ENCODE peak calls at places on chromosome 1, in nine cellular contexts. One of them, this sample, is unnamed.

GRCh38 chr1:30664103-30664755 is 59.2 kb downstream of the MATN1 start:
- DNase-seq in mammary epithelial cell: no peak
- DNase-seq in NCI-H510A: no peak
- DNase-seq in AG09319: no peak
- DNase-seq in activated CD4-positive, CD25-positive, alpha-beta regulatory T cell: no peak
- DNase-seq in ureter: no peak
- DNase-seq in T-cell: no peak
- DNase-seq in HFF-Myc: no peak
- DNase-seq in stimulated activated naive B cell treated with anti-CD40 and anti-IgM and Interleukin-4, amounts not matched to agents 10 μg/mL and 1 μg/mL and 100 μg/mL, for 72 hours: no peak
- DNase-seq in this sample: no peak

GRCh38 chr1:24850353-24850905 is 79.6 kb downstream of the RUNX3 start:
- DNase-seq in mammary epithelial cell: no peak
- DNase-seq in NCI-H510A: no peak
- DNase-seq in AG09319: no peak
- DNase-seq in activated CD4-positive, CD25-positive, alpha-beta regulatory T cell: no peak
- DNase-seq in ureter: no peak
- DNase-seq in T-cell: no peak
- DNase-seq in HFF-Myc: no peak
- DNase-seq in stimulated activated naive B cell treated with anti-CD40 and anti-IgM and Interleukin-4, amounts not matched to agents 10 μg/mL and 1 μg/mL and 100 μg/mL, for 72 hours: no peak
- DNase-seq in this sample: no peak

GRCh38 chr1:209045326-209046057 is 538.0 kb upstream of the CAMK1G start:
- DNase-seq in mammary epithelial cell: peak
- DNase-seq in NCI-H510A: no peak
- DNase-seq in AG09319: no peak
- DNase-seq in activated CD4-positive, CD25-positive, alpha-beta regulatory T cell: no peak
- DNase-seq in ureter: no peak
- DNase-seq in T-cell: no peak
- DNase-seq in HFF-Myc: no peak
- DNase-seq in stimulated activated naive B cell treated with anti-CD40 and anti-IgM and Interleukin-4, amounts not matched to agents 10 μg/mL and 1 μg/mL and 100 μg/mL, for 72 hours: no peak
- DNase-seq in this sample: no peak

GRCh38 chr1:101163406-101163770 is 73.4 kb upstream of the S1PR1 start:
- DNase-seq in mammary epithelial cell: no peak
- DNase-seq in NCI-H510A: no peak
- DNase-seq in AG09319: no peak
- DNase-seq in activated CD4-positive, CD25-positive, alpha-beta regulatory T cell: no peak
- DNase-seq in ureter: no peak
- DNase-seq in T-cell: no peak
- DNase-seq in HFF-Myc: no peak
- DNase-seq in stimulated activated naive B cell treated with anti-CD40 and anti-IgM and Interleukin-4, amounts not matched to agents 10 μg/mL and 1 μg/mL and 100 μg/mL, for 72 hours: no peak
- DNase-seq in this sample: no peak

GRCh38 chr1:1068374-1069060 is 5.6 kb downstream of the RNF223 start:
- DNase-seq in mammary epithelial cell: peak
- DNase-seq in NCI-H510A: peak
- DNase-seq in AG09319: no peak
- DNase-seq in activated CD4-positive, CD25-positive, alpha-beta regulatory T cell: peak
- DNase-seq in ureter: no peak
- DNase-seq in T-cell: peak
- DNase-seq in HFF-Myc: no peak
- DNase-seq in stimulated activated naive B cell treated with anti-CD40 and anti-IgM and Interleukin-4, amounts not matched to agents 10 μg/mL and 1 μg/mL and 100 μg/mL, for 72 hours: no peak
- DNase-seq in this sample: peak

GRCh38 chr1:15620155-15620545 is 2.9 kb downstream of the DDI2 start:
- DNase-seq in mammary epithelial cell: peak
- DNase-seq in NCI-H510A: no peak
- DNase-seq in AG09319: no peak
- DNase-seq in activated CD4-positive, CD25-positive, alpha-beta regulatory T cell: no peak
- DNase-seq in ureter: no peak
- DNase-seq in T-cell: no peak
- DNase-seq in HFF-Myc: no peak
- DNase-seq in stimulated activated naive B cell treated with anti-CD40 and anti-IgM and Interleukin-4, amounts not matched to agents 10 μg/mL and 1 μg/mL and 100 μg/mL, for 72 hours: no peak
- DNase-seq in this sample: no peak

GRCh38 chr1:59427155-59427554 is 130.3 kb downstream of the FGGY start:
- DNase-seq in mammary epithelial cell: peak
- DNase-seq in NCI-H510A: no peak
- DNase-seq in AG09319: no peak
- DNase-seq in activated CD4-positive, CD25-positive, alpha-beta regulatory T cell: no peak
- DNase-seq in ureter: peak
- DNase-seq in T-cell: no peak
- DNase-seq in HFF-Myc: peak
- DNase-seq in stimulated activated naive B cell treated with anti-CD40 and anti-IgM and Interleukin-4, amounts not matched to agents 10 μg/mL and 1 μg/mL and 100 μg/mL, for 72 hours: no peak
- DNase-seq in this sample: no peak

GRCh38 chr1:54415986-54416385 is 9.8 kb upstream of the SSBP3 start:
- DNase-seq in mammary epithelial cell: no peak
- DNase-seq in NCI-H510A: no peak
- DNase-seq in AG09319: no peak
- DNase-seq in activated CD4-positive, CD25-positive, alpha-beta regulatory T cell: no peak
- DNase-seq in ureter: no peak
- DNase-seq in T-cell: no peak
- DNase-seq in HFF-Myc: no peak
- DNase-seq in stimulated activated naive B cell treated with anti-CD40 and anti-IgM and Interleukin-4, amounts not matched to agents 10 μg/mL and 1 μg/mL and 100 μg/mL, for 72 hours: no peak
- DNase-seq in this sample: no peak

GRCh38 chr1:151908228-151908691 is 1.1 kb downstream of the THEM4 start:
- DNase-seq in mammary epithelial cell: no peak
- DNase-seq in NCI-H510A: peak
- DNase-seq in AG09319: no peak
- DNase-seq in activated CD4-positive, CD25-positive, alpha-beta regulatory T cell: no peak
- DNase-seq in ureter: no peak
- DNase-seq in T-cell: no peak
- DNase-seq in HFF-Myc: no peak
- DNase-seq in stimulated activated naive B cell treated with anti-CD40 and anti-IgM and Interleukin-4, amounts not matched to agents 10 μg/mL and 1 μg/mL and 100 μg/mL, for 72 hours: no peak
- DNase-seq in this sample: no peak

GRCh38 chr1:94110021-94110761 is 10.8 kb downstream of the ABCA4 start:
- DNase-seq in mammary epithelial cell: no peak
- DNase-seq in NCI-H510A: no peak
- DNase-seq in AG09319: no peak
- DNase-seq in activated CD4-positive, CD25-positive, alpha-beta regulatory T cell: no peak
- DNase-seq in ureter: no peak
- DNase-seq in T-cell: no peak
- DNase-seq in HFF-Myc: no peak
- DNase-seq in stimulated activated naive B cell treated with anti-CD40 and anti-IgM and Interleukin-4, amounts not matched to agents 10 μg/mL and 1 μg/mL and 100 μg/mL, for 72 hours: no peak
- DNase-seq in this sample: no peak

GRCh38 chr1:183126528-183126927 is 59.5 kb upstream of the LAMC2 start:
- DNase-seq in mammary epithelial cell: no peak
- DNase-seq in NCI-H510A: no peak
- DNase-seq in AG09319: peak
- DNase-seq in activated CD4-positive, CD25-positive, alpha-beta regulatory T cell: no peak
- DNase-seq in ureter: no peak
- DNase-seq in T-cell: no peak
- DNase-seq in HFF-Myc: no peak
- DNase-seq in stimulated activated naive B cell treated with anti-CD40 and anti-IgM and Interleukin-4, amounts not matched to agents 10 μg/mL and 1 μg/mL and 100 μg/mL, for 72 hours: no peak
- DNase-seq in this sample: no peak

GRCh38 chr1:29441916-29442668 is 205.8 kb downstream of the PTPRU start:
- DNase-seq in mammary epithelial cell: no peak
- DNase-seq in NCI-H510A: no peak
- DNase-seq in AG09319: no peak
- DNase-seq in activated CD4-positive, CD25-positive, alpha-beta regulatory T cell: no peak
- DNase-seq in ureter: peak
- DNase-seq in T-cell: no peak
- DNase-seq in HFF-Myc: no peak
- DNase-seq in stimulated activated naive B cell treated with anti-CD40 and anti-IgM and Interleukin-4, amounts not matched to agents 10 μg/mL and 1 μg/mL and 100 μg/mL, for 72 hours: no peak
- DNase-seq in this sample: no peak

GRCh38 chr1:228452194-228453021 is 34.8 kb upstream of the RNF187 start:
- DNase-seq in mammary epithelial cell: no peak
- DNase-seq in NCI-H510A: no peak
- DNase-seq in AG09319: no peak
- DNase-seq in activated CD4-positive, CD25-positive, alpha-beta regulatory T cell: no peak
- DNase-seq in ureter: no peak
- DNase-seq in T-cell: no peak
- DNase-seq in HFF-Myc: no peak
- DNase-seq in stimulated activated naive B cell treated with anti-CD40 and anti-IgM and Interleukin-4, amounts not matched to agents 10 μg/mL and 1 μg/mL and 100 μg/mL, for 72 hours: no peak
- DNase-seq in this sample: no peak

GRCh38 chr1:63971557-63971956 is 197.7 kb downstream of the ROR1 start:
- DNase-seq in mammary epithelial cell: peak
- DNase-seq in NCI-H510A: no peak
- DNase-seq in AG09319: no peak
- DNase-seq in activated CD4-positive, CD25-positive, alpha-beta regulatory T cell: no peak
- DNase-seq in ureter: no peak
- DNase-seq in T-cell: no peak
- DNase-seq in HFF-Myc: no peak
- DNase-seq in stimulated activated naive B cell treated with anti-CD40 and anti-IgM and Interleukin-4, amounts not matched to agents 10 μg/mL and 1 μg/mL and 100 μg/mL, for 72 hours: no peak
- DNase-seq in this sample: no peak

GRCh38 chr1:36984675-36985074 is 49.6 kb downstream of the GRIK3 start:
- DNase-seq in mammary epithelial cell: no peak
- DNase-seq in NCI-H510A: no peak
- DNase-seq in AG09319: no peak
- DNase-seq in activated CD4-positive, CD25-positive, alpha-beta regulatory T cell: no peak
- DNase-seq in ureter: no peak
- DNase-seq in T-cell: no peak
- DNase-seq in HFF-Myc: no peak
- DNase-seq in stimulated activated naive B cell treated with anti-CD40 and anti-IgM and Interleukin-4, amounts not matched to agents 10 μg/mL and 1 μg/mL and 100 μg/mL, for 72 hours: no peak
- DNase-seq in this sample: no peak

GRCh38 chr1:109979489-109980091 is 5.0 kb upstream of the AHCYL1 start:
- DNase-seq in mammary epithelial cell: peak
- DNase-seq in NCI-H510A: no peak
- DNase-seq in AG09319: peak
- DNase-seq in activated CD4-positive, CD25-positive, alpha-beta regulatory T cell: no peak
- DNase-seq in ureter: no peak
- DNase-seq in T-cell: no peak
- DNase-seq in HFF-Myc: peak
- DNase-seq in stimulated activated naive B cell treated with anti-CD40 and anti-IgM and Interleukin-4, amounts not matched to agents 10 μg/mL and 1 μg/mL and 100 μg/mL, for 72 hours: no peak
- DNase-seq in this sample: no peak

GRCh38 chr1:204031098-204031710 is 41.7 kb upstream of the SOX13 start:
- DNase-seq in mammary epithelial cell: no peak
- DNase-seq in NCI-H510A: no peak
- DNase-seq in AG09319: no peak
- DNase-seq in activated CD4-positive, CD25-positive, alpha-beta regulatory T cell: no peak
- DNase-seq in ureter: no peak
- DNase-seq in T-cell: no peak
- DNase-seq in HFF-Myc: no peak
- DNase-seq in stimulated activated naive B cell treated with anti-CD40 and anti-IgM and Interleukin-4, amounts not matched to agents 10 μg/mL and 1 μg/mL and 100 μg/mL, for 72 hours: no peak
- DNase-seq in this sample: no peak

GRCh38 chr1:156432109-156433018 is 63.4 kb downstream of the RHBG start:
- DNase-seq in mammary epithelial cell: no peak
- DNase-seq in NCI-H510A: no peak
- DNase-seq in AG09319: no peak
- DNase-seq in activated CD4-positive, CD25-positive, alpha-beta regulatory T cell: no peak
- DNase-seq in ureter: no peak
- DNase-seq in T-cell: no peak
- DNase-seq in HFF-Myc: no peak
- DNase-seq in stimulated activated naive B cell treated with anti-CD40 and anti-IgM and Interleukin-4, amounts not matched to agents 10 μg/mL and 1 μg/mL and 100 μg/mL, for 72 hours: no peak
- DNase-seq in this sample: no peak

GRCh38 chr1:214864896-214865688 is 217.4 kb upstream of the KCNK2 start:
- DNase-seq in mammary epithelial cell: peak
- DNase-seq in NCI-H510A: no peak
- DNase-seq in AG09319: peak
- DNase-seq in activated CD4-positive, CD25-positive, alpha-beta regulatory T cell: no peak
- DNase-seq in ureter: no peak
- DNase-seq in T-cell: no peak
- DNase-seq in HFF-Myc: no peak
- DNase-seq in stimulated activated naive B cell treated with anti-CD40 and anti-IgM and Interleukin-4, amounts not matched to agents 10 μg/mL and 1 μg/mL and 100 μg/mL, for 72 hours: no peak
- DNase-seq in this sample: no peak

GRCh38 chr1:212353181-212353580 is 61.5 kb downstream of the PACC1 start:
- DNase-seq in mammary epithelial cell: no peak
- DNase-seq in NCI-H510A: no peak
- DNase-seq in AG09319: no peak
- DNase-seq in activated CD4-positive, CD25-positive, alpha-beta regulatory T cell: no peak
- DNase-seq in ureter: no peak
- DNase-seq in T-cell: no peak
- DNase-seq in HFF-Myc: no peak
- DNase-seq in stimulated activated naive B cell treated with anti-CD40 and anti-IgM and Interleukin-4, amounts not matched to agents 10 μg/mL and 1 μg/mL and 100 μg/mL, for 72 hours: no peak
- DNase-seq in this sample: no peak

GRCh38 chr1:246597340-246597739 is 31.1 kb downstream of the CNST start:
- DNase-seq in mammary epithelial cell: peak
- DNase-seq in NCI-H510A: no peak
- DNase-seq in AG09319: peak
- DNase-seq in activated CD4-positive, CD25-positive, alpha-beta regulatory T cell: no peak
- DNase-seq in ureter: peak
- DNase-seq in T-cell: no peak
- DNase-seq in HFF-Myc: peak
- DNase-seq in stimulated activated naive B cell treated with anti-CD40 and anti-IgM and Interleukin-4, amounts not matched to agents 10 μg/mL and 1 μg/mL and 100 μg/mL, for 72 hours: no peak
- DNase-seq in this sample: no peak

GRCh38 chr1:93735722-93736121 is 54.1 kb upstream of the BCAR3 start:
- DNase-seq in mammary epithelial cell: peak
- DNase-seq in NCI-H510A: no peak
- DNase-seq in AG09319: peak
- DNase-seq in activated CD4-positive, CD25-positive, alpha-beta regulatory T cell: no peak
- DNase-seq in ureter: no peak
- DNase-seq in T-cell: no peak
- DNase-seq in HFF-Myc: peak
- DNase-seq in stimulated activated naive B cell treated with anti-CD40 and anti-IgM and Interleukin-4, amounts not matched to agents 10 μg/mL and 1 μg/mL and 100 μg/mL, for 72 hours: no peak
- DNase-seq in this sample: no peak

GRCh38 chr1:89692601-89693503 is 59.9 kb downstream of the LRRC8C start:
- DNase-seq in mammary epithelial cell: no peak
- DNase-seq in NCI-H510A: no peak
- DNase-seq in AG09319: no peak
- DNase-seq in activated CD4-positive, CD25-positive, alpha-beta regulatory T cell: no peak
- DNase-seq in ureter: no peak
- DNase-seq in T-cell: no peak
- DNase-seq in HFF-Myc: no peak
- DNase-seq in stimulated activated naive B cell treated with anti-CD40 and anti-IgM and Interleukin-4, amounts not matched to agents 10 μg/mL and 1 μg/mL and 100 μg/mL, for 72 hours: peak
- DNase-seq in this sample: no peak

GRCh38 chr1:119531606-119532323 is 24.8 kb downstream of the HSD3B1 start:
- DNase-seq in mammary epithelial cell: peak
- DNase-seq in NCI-H510A: no peak
- DNase-seq in AG09319: no peak
- DNase-seq in activated CD4-positive, CD25-positive, alpha-beta regulatory T cell: no peak
- DNase-seq in ureter: no peak
- DNase-seq in T-cell: no peak
- DNase-seq in HFF-Myc: no peak
- DNase-seq in stimulated activated naive B cell treated with anti-CD40 and anti-IgM and Interleukin-4, amounts not matched to agents 10 μg/mL and 1 μg/mL and 100 μg/mL, for 72 hours: no peak
- DNase-seq in this sample: no peak

GRCh38 chr1:92749024-92749634 is 35.8 kb downstream of the EVI5 start:
- DNase-seq in mammary epithelial cell: peak
- DNase-seq in NCI-H510A: peak
- DNase-seq in AG09319: peak
- DNase-seq in activated CD4-positive, CD25-positive, alpha-beta regulatory T cell: no peak
- DNase-seq in ureter: no peak
- DNase-seq in T-cell: peak
- DNase-seq in HFF-Myc: peak
- DNase-seq in stimulated activated naive B cell treated with anti-CD40 and anti-IgM and Interleukin-4, amounts not matched to agents 10 μg/mL and 1 μg/mL and 100 μg/mL, for 72 hours: peak
- DNase-seq in this sample: no peak

GRCh38 chr1:164720329-164721036 is 161.5 kb downstream of the PBX1 start:
- DNase-seq in mammary epithelial cell: no peak
- DNase-seq in NCI-H510A: no peak
- DNase-seq in AG09319: no peak
- DNase-seq in activated CD4-positive, CD25-positive, alpha-beta regulatory T cell: no peak
- DNase-seq in ureter: no peak
- DNase-seq in T-cell: no peak
- DNase-seq in HFF-Myc: no peak
- DNase-seq in stimulated activated naive B cell treated with anti-CD40 and anti-IgM and Interleukin-4, amounts not matched to agents 10 μg/mL and 1 μg/mL and 100 μg/mL, for 72 hours: no peak
- DNase-seq in this sample: no peak

GRCh38 chr1:210407207-210407886 is 78.6 kb downstream of the HHAT start:
- DNase-seq in mammary epithelial cell: peak
- DNase-seq in NCI-H510A: peak
- DNase-seq in AG09319: peak
- DNase-seq in activated CD4-positive, CD25-positive, alpha-beta regulatory T cell: peak
- DNase-seq in ureter: peak
- DNase-seq in T-cell: peak
- DNase-seq in HFF-Myc: peak
- DNase-seq in stimulated activated naive B cell treated with anti-CD40 and anti-IgM and Interleukin-4, amounts not matched to agents 10 μg/mL and 1 μg/mL and 100 μg/mL, for 72 hours: peak
- DNase-seq in this sample: peak

GRCh38 chr1:170310931-170311330 is 165.2 kb downstream of the NTMT2 start:
- DNase-seq in mammary epithelial cell: no peak
- DNase-seq in NCI-H510A: no peak
- DNase-seq in AG09319: no peak
- DNase-seq in activated CD4-positive, CD25-positive, alpha-beta regulatory T cell: no peak
- DNase-seq in ureter: no peak
- DNase-seq in T-cell: no peak
- DNase-seq in HFF-Myc: no peak
- DNase-seq in stimulated activated naive B cell treated with anti-CD40 and anti-IgM and Interleukin-4, amounts not matched to agents 10 μg/mL and 1 μg/mL and 100 μg/mL, for 72 hours: no peak
- DNase-seq in this sample: no peak

GRCh38 chr1:53383471-53383870 is 55.6 kb upstream of the LRP8 start:
- DNase-seq in mammary epithelial cell: no peak
- DNase-seq in NCI-H510A: no peak
- DNase-seq in AG09319: no peak
- DNase-seq in activated CD4-positive, CD25-positive, alpha-beta regulatory T cell: no peak
- DNase-seq in ureter: no peak
- DNase-seq in T-cell: no peak
- DNase-seq in HFF-Myc: no peak
- DNase-seq in stimulated activated naive B cell treated with anti-CD40 and anti-IgM and Interleukin-4, amounts not matched to agents 10 μg/mL and 1 μg/mL and 100 μg/mL, for 72 hours: no peak
- DNase-seq in this sample: no peak

GRCh38 chr1:30378991-30379581 is 344.3 kb downstream of the MATN1 start:
- DNase-seq in mammary epithelial cell: peak
- DNase-seq in NCI-H510A: no peak
- DNase-seq in AG09319: peak
- DNase-seq in activated CD4-positive, CD25-positive, alpha-beta regulatory T cell: no peak
- DNase-seq in ureter: no peak
- DNase-seq in T-cell: no peak
- DNase-seq in HFF-Myc: peak
- DNase-seq in stimulated activated naive B cell treated with anti-CD40 and anti-IgM and Interleukin-4, amounts not matched to agents 10 μg/mL and 1 μg/mL and 100 μg/mL, for 72 hours: peak
- DNase-seq in this sample: no peak